ENCODE peak calls at places on chromosomes 6 and 20, in six cellular contexts. J is suprapubic skin, E is HepG2, V is A549, U is SK-N-SH, W is K562. X is an unnamed sample. For H3K4me1, the result is how much of the 10 kb centered on the place peaks cover.

GRCh38 chr20:3685341-3685740 is 3.5 kb upstream of the ADAM33 start:
- DNase-seq in V (no peak), J (no peak), E (no peak), W (no peak), U (no peak), X (no peak)

GRCh38 chr20:60199866-60200265 is 241.6 kb downstream of the CDH26 start:
- DNase-seq in V (no peak), U (no peak), J (no peak), E (no peak), W (no peak), X (no peak)

GRCh38 chr6:4671587-4672115 is 104.6 kb upstream of the CDYL start:
- DNase-seq in U (no peak), J (no peak), W (no peak), E (no peak), V (no peak), X (no peak)

GRCh38 chr6:37822851-37823682 is 3.5 kb downstream of the ZFAND3 start:
- DNase-seq in U (no peak), E (peak), W (no peak), V (no peak), J (no peak), X (peak)

GRCh38 chr20:62429455-62430310 is 2.3 kb upstream of the RBBP8NL start:
- DNase-seq in J (no peak), E (no peak), U (no peak), V (no peak), W (no peak), X (no peak)

GRCh38 chr6:21263531-21264287 is 329.8 kb upstream of the SOX4 start:
- DNase-seq in U (no peak), J (no peak), V (no peak), W (peak), E (no peak), X (no peak)

GRCh38 chr6:105646391-105646867 is 243.5 kb upstream of the PREP start:
- DNase-seq in U (no peak), E (no peak), W (no peak), V (no peak), J (no peak), X (no peak)

GRCh38 chr20:34544109-34544793 is 14.3 kb upstream of the MAP1LC3A start:
- DNase-seq in U (no peak), V (no peak), E (no peak), W (no peak), J (no peak), X (peak)

GRCh38 chr6:95321106-95321505 is 256.2 kb upstream of the MANEA start:
- DNase-seq in V (no peak), J (no peak), W (no peak), E (no peak), U (no peak), X (no peak)

GRCh38 chr20:44083220-44083933 is 103.6 kb downstream of the JPH2 start:
- DNase-seq in W (no peak), E (no peak), V (no peak), J (no peak), U (peak), X (no peak)

GRCh38 chr6:40409716-40410397 is 177.3 kb downstream of the LRFN2 start:
- DNase-seq in W (no peak), V (no peak), J (no peak), U (no peak), E (no peak), X (no peak)

GRCh38 chr20:45407067-45407745 is 883 bp upstream of the DBNDD2 start:
- DNase-seq in E (no peak), W (peak), J (no peak), V (no peak), U (peak), X (peak)

GRCh38 chr20:20664795-20665194 is 47.6 kb downstream of the RALGAPA2 start:
- DNase-seq in J (no peak), W (no peak), U (peak), E (peak), V (peak), X (no peak)

GRCh38 chr6:169302716-169303115 is 49.1 kb upstream of the THBS2 start:
- DNase-seq in E (no peak), J (no peak), V (no peak), U (no peak), W (no peak), X (no peak)

GRCh38 chr6:158018370-158018771 is 36.7 kb downstream of the SYNJ2 start:
- DNase-seq in J (no peak), W (no peak), E (no peak), U (no peak), V (no peak), X (no peak)

GRCh38 chr20:8421981-8422380 is 289.9 kb downstream of the PLCB1 start:
- DNase-seq in E (no peak), U (no peak), J (no peak), W (no peak), V (no peak), X (no peak)

GRCh38 chr6:69771158-69771906 is 25.5 kb downstream of the LMBRD1 start:
- DNase-seq in V (no peak), U (no peak), W (no peak), E (no peak), J (no peak), X (no peak)

GRCh38 chr20:32040142-32040953 is 11.7 kb upstream of the HCK start:
- DNase-seq in U (no peak), W (no peak), E (no peak), V (no peak), J (no peak), X (peak)
- H3K4me1 ChIP-seq in U (under half), W (under half), E (under half), V (under half), J (under half), X (under half)

DNA sequence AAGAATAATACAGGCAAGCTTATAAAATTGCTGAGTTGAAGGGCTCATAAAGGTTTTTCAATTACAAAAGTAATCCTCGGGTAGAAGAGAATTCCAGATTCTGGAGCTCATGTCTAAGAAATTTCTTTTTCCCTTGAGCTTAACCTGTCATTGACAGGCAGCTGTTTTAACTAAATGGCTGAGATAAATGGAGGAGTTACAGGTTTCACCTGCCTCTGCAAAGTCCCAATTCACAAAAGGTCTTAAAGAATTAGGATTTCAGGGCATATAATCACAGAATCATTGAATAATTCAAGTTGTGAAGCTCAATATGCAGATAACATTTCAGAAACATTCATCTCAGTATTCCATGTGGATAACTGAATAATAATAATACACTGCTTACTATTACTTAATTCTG is 660.1 kb upstream of the NRSN1 start:
- DNase-seq in V (no peak), E (no peak), W (no peak), U (no peak), J (no peak), X (no peak)
- TF ChIP-seq EP300 in V (no peak), E (no peak), W (no peak), U (no peak), J (no peak), X (no peak)

DNA sequence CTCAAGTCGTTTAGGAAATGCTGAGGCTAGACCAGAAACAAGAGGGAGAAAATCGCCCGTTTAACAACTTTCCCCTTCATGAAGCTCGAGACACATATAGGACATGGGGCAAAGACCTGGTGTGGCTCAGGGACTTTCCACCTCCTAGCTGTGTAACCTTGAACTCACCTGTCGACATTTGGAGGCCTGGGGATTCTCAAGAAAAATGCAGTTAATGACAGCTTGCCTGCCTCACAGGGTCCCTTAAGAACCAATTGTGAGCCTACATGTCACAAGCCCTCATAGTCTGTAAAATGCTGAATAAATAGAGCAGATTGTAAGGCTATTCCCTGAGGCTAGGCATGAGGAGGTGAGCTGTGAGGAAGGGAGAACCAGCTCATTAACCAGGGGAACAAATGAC is 35.1 kb downstream of the MGME1 start:
- DNase-seq in J (no peak), U (no peak), W (no peak), E (no peak), V (no peak), X (no peak)
- H3K27ac ChIP-seq in J (no peak), U (no peak), W (no peak), E (no peak), V (no peak), X (no peak)

DNA sequence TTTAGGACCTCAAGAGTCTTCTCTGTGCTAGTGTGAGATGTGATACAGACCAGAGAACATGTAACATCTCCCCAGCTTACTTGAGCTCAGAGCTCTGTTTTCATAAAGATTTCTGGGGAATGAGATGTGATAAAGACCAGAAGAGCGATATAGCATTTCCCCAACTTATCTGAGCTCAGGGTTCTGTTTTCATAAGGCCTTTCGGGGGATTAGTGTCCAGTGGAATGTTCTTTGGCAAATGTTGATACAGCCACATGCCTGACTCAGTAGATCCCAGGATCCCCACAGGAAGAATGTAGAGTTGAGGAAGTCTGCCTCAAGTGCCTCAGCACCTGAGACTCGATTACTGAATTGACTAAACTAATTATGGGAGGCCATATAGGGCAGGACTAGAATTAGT is 18.7 kb upstream of the TOP1 start:
- DNase-seq in E (peak), V (no peak), W (no peak), J (no peak), U (no peak), X (no peak)
- H3K4me1 ChIP-seq in E (half or more), V (under half), W (under half), J (under half), U (under half), X (under half)

DNA sequence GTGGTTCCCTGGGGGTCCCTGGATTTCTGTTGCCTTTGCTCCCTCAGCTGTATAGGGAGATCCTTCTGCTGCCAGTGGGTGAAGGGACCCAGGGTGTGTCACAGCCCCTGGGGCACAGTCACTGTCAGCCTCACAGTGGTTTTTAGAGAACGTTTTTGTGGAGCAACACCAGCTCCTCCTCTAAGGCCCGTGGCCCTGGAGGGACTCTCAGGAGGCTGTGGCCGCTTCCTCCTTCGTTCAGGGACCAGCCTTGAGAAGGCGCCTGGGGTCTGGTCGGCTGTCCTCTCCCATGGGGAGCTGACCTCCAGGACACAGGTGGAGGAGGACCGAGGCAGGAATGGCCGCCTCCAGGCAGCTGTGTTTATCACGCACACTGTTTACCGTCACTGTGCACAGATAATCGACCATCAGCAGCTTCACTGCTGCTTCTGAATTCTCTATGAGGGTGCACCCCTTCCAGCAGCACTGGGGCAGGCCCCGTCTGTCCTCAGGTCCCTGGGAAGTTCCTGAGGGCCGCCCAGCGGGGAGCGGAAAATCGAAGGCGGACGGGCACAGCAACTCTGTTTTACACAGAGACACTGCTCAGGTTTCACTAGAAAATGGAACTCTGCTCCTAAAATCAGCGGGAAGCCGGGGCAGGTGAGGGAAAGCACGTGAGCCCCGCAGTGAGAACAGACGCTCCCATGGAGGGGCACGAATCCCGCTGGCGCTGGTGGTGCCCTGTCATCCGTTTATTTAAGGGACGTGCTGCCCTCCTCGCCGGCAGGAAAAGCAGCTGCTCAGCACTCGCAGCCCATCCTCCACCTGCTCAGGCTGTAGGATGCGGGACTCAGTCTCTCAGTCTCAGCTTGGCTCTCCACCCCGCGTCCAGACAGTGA is 10.4 kb upstream of the FRMD1 start:
- DNase-seq in U (peak), J (no peak), E (no peak), V (no peak), W (no peak), X (no peak)
- TF ChIP-seq EP300 in U (no peak), J (no peak), E (no peak), V (no peak), W (no peak), X (no peak)

X was measured in transverse colon.